ENCODE peak calls at places on chromosome 2, in six cellular contexts. U is transverse colon, T is A549, N is SK-N-SH, M is HepG2, O is K562. H is an unnamed sample.

GRCh38 chr2:143720093-143720664 is 591.0 kb downstream of the ARHGAP15 start:
- DNase-seq in N (no peak), M (no peak), T (no peak), U (no peak), O (no peak), H (no peak)

GRCh38 chr2:134248913-134249312 is 5.0 kb upstream of the MGAT5 start:
- DNase-seq in U (no peak), T (no peak), N (no peak), M (no peak), O (no peak), H (no peak)

GRCh38 chr2:96533292-96534073 is 3.1 kb upstream of the ARID5A start:
- DNase-seq in M (no peak), O (no peak), N (no peak), T (no peak), U (peak), H (peak)

GRCh38 chr2:170535552-170535951 is 179.6 kb upstream of the SP5 start:
- DNase-seq in N (no peak), U (no peak), T (no peak), O (no peak), M (no peak), H (no peak)

GRCh38 chr2:45024600-45025291 is 15.5 kb upstream of the SIX2 start:
- DNase-seq in T (peak), M (no peak), O (no peak), N (no peak), U (no peak), H (no peak)

GRCh38 chr2:68320118-68320641 is 431 bp upstream of the CNRIP1 start:
- DNase-seq in T (no peak), U (no peak), N (peak), O (no peak), M (no peak), H (no peak)

GRCh38 chr2:48529676-48530032 is 300 bp upstream of the STON1 start:
- DNase-seq in U (no peak), T (no peak), M (no peak), N (no peak), O (no peak), H (no peak)

GRCh38 chr2:152134488-152135280 is 35.8 kb upstream of the CACNB4 start:
- DNase-seq in U (no peak), T (no peak), N (no peak), M (peak), O (no peak), H (no peak)

GRCh38 chr2:30358822-30359221 is 88.2 kb upstream of the LCLAT1 start:
- DNase-seq in N (no peak), T (no peak), M (no peak), U (no peak), O (no peak), H (no peak)

GRCh38 chr2:192190474-192190873 is 4.3 kb downstream of the TMEFF2 start:
- DNase-seq in U (no peak), O (no peak), N (peak), M (peak), T (peak), H (no peak)

GRCh38 chr2:100197643-100198153 is 55.3 kb upstream of the AFF3 start:
- DNase-seq in O (no peak), N (peak), T (no peak), M (no peak), U (peak), H (no peak)

GRCh38 chr2:95384854-95385569 is 17.5 kb upstream of the FAHD2A start:
- DNase-seq in T (no peak), M (no peak), U (peak), N (no peak), O (no peak), H (no peak)

GRCh38 chr2:212360068-212360460 is 178.5 kb downstream of the ERBB4 start:
- DNase-seq in N (no peak), U (no peak), T (no peak), M (peak), O (no peak), H (no peak)

GRCh38 chr2:97699765-97700444 is 13.5 kb upstream of the ZAP70 start:
- DNase-seq in U (peak), T (peak), M (peak), N (peak), O (peak), H (peak)

GRCh38 chr2:217282531-217282930 is 422.7 kb upstream of the TNP1 start:
- DNase-seq in O (no peak), U (no peak), T (no peak), M (no peak), N (no peak), H (peak)

GRCh38 chr2:68218343-68218901 is 33.9 kb downstream of the PPP3R1 start:
- DNase-seq in M (no peak), N (no peak), O (no peak), U (no peak), T (no peak), H (no peak)

DNA sequence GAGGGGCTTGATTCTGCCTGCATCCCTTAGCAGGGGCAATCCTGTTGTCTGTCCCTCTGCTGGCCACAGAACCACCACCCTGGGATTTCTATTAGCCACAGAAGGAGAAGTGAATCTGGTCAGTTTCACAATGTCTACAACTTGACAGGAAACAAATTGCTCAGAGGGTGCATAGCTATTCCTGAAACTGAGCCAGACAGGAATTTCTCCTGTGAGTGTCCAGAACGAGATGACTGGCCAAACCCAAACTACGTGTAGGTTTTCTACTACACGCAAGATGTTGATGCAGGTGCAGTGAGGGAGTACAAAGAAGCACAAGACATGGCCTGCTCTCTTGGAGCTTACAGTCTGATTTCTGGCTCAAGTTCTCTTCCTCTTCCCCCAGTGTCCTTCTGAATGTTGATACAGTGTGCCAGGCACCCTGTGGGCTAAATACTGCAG is 201.9 kb downstream of the CLIP4 start:
- DNase-seq in M (no peak), N (no peak), O (no peak), U (peak), T (no peak), H (no peak)
- TF ChIP-seq CTCF in M (no peak), N (peak), O (no peak), U (no peak), T (no peak), H (peak)

GRCh38 chr2:237413293-237414055 is 490 bp downstream of the COL6A3 start:
- DNase-seq in O (no peak), N (no peak), T (no peak), U (no peak), M (no peak), H (peak)
- H3K4me3 ChIP-seq in O (no peak), N (peak), T (no peak), U (peak), M (no peak), H (peak)

GRCh38 chr2:73828818-73829570 is at the start of gene STAMBP:
- DNase-seq in O (peak), T (peak), M (peak), U (peak), N (peak), H (peak)
- TF ChIP-seq EP300 in O (no peak), T (no peak), M (no peak), U (no peak), N (no peak), H (no peak)

GRCh38 chr2:637804-638203 is 39.4 kb downstream of the TMEM18 start:
- DNase-seq in U (no peak), N (no peak), T (no peak), M (peak), O (no peak), H (peak)

GRCh38 chr2:639703-640102 is 37.5 kb downstream of the TMEM18 start:
- DNase-seq in T (no peak), M (no peak), O (no peak), N (no peak), U (no peak), H (no peak)

GRCh38 chr2:636649-637405 is 40.4 kb downstream of the TMEM18 start:
- DNase-seq in U (peak), M (peak), N (peak), O (peak), T (peak), H (peak)

GRCh38 chr2:636151-636621 is 41.0 kb downstream of the TMEM18 start:
- DNase-seq in O (no peak), U (no peak), T (no peak), M (no peak), N (no peak), H (peak)

DNA sequence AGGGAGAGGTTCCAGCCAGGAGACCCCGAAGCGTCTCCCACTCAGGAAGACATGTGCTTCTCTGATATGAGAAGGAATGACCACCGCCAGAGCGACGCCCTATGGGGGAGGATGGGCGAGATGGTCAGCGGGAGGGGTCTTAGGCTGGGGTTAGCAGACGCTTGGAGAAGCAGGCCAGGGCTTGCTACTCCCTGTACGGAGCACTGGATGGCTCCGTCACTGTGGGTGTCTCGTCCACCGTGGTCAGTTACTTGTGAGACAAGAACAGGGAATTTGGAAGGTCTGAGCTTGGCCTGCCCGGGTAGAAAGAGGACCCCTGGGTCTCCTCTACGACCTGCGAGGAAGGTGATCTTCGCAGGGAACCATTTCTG is 39.8 kb downstream of the TMEM18 start:
- DNase-seq in M (no peak), U (no peak), N (no peak), O (no peak), T (no peak), H (peak)
- TF ChIP-seq CTCF in M (no peak), U (no peak), N (no peak), O (no peak), T (no peak), H (no peak)

DNA sequence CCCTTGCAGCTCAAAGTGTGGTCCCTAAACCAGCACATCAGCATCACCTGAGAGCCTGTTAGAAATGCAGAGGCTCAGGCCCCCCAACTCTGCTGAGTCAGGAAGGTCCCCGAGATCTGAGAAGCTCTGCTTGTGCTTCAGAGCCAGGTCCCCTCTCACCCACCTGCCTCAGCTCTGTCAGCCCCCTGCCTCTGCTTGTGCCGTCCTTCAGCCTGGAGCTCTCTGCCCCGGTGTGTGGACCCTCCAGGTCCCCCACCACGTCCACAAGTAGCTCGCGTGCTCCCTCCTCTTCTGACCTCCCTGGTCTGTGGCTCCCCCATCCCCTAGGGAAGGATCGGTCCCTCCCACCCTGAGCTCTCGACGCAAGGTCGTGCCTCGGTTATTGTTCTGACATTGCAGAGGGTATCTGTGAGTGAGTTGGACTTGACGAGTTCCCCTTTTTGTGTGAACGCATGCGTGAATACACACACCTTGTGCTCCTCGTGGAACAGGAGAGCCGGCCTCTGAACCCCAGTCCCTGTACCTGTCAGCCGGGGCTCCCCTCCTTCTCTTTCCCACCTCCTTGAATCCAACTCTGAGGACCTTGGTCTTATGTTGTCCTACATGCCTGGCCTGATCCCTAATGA is 75.5 kb upstream of the TAF1B start:
- DNase-seq in O (no peak), M (no peak), U (no peak), T (no peak), N (no peak), H (no peak)
- H3K4me3 ChIP-seq in O (no peak), M (no peak), U (no peak), T (no peak), N (no peak), H (no peak)

DNA sequence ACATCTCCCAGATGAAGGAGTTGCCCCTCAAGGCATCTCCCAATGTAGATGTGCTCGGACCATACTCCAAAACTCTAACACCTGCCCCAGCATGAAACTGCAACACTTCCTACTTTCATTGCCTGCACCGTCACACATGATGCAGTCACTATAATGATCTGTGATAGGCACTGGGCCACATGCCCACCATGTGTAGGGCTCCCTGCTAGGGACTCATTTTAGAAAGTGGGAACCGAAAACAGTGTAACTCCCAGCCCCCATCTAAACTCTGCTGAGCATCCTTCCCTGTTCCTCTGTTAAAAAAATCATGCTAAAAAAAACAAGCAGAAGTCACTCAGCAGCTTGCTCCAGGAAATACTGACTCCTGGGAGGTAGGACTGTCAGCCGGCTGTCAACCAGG is 496.1 kb upstream of the RAB6C start:
- DNase-seq in M (no peak), N (no peak), U (no peak), T (no peak), O (no peak), H (no peak)
- TF ChIP-seq EP300 in M (no peak), N (no peak), U (no peak), T (no peak), O (no peak), H (no peak)

H was measured in esophagus muscularis mucosa.